ENCODE peak calls at places on chromosomes 16 and 17, in ten cellular contexts. C, U, N, F, K, E, X, A, T and H are unnamed samples.

GRCh38 chr16:87099001-87099740 is 218.0 kb downstream of the C16orf95 start:
- DNase-seq in C (no peak), U (peak), N (no peak), F (no peak), K (no peak), E (no peak), X (no peak), A (no peak), T (no peak), H (no peak)

GRCh38 chr17:82054351-82055022 is 2.8 kb downstream of the GPS1 start:
- DNase-seq in C (no peak), U (no peak), N (no peak), F (no peak), K (no peak), E (no peak), X (no peak), A (no peak), T (no peak), H (no peak)

GRCh38 chr17:79647456-79647915 is 36.6 kb upstream of the RBFOX3 start:
- DNase-seq in C (no peak), U (no peak), N (peak), F (peak), K (peak), E (no peak), X (no peak), A (peak), T (no peak), H (no peak)

GRCh38 chr17:57954421-57955182 is 610 bp downstream of the CUEDC1 start:
- DNase-seq in C (no peak), U (peak), N (peak), F (peak), K (no peak), E (no peak), X (peak), A (peak), T (no peak), H (no peak)

GRCh38 chr16:22250522-22250921 is 44.4 kb downstream of the EEF2K start:
- DNase-seq in C (no peak), U (no peak), N (no peak), F (no peak), K (no peak), E (no peak), X (peak), A (no peak), T (no peak), H (no peak)

GRCh38 chr17:39306028-39306427 is 80.3 kb upstream of the STAC2 start:
- DNase-seq in C (no peak), U (no peak), N (peak), F (no peak), K (no peak), E (no peak), X (no peak), A (no peak), T (no peak), H (no peak)

GRCh38 chr16:84485255-84486010 is 19.0 kb downstream of the MEAK7 start:
- DNase-seq in C (no peak), U (no peak), N (no peak), F (no peak), K (peak), E (no peak), X (no peak), A (peak), T (no peak), H (no peak)

GRCh38 chr17:694239-694638 is 20.4 kb downstream of the VPS53 start:
- DNase-seq in C (no peak), U (no peak), N (no peak), F (no peak), K (no peak), E (no peak), X (peak), A (no peak), T (no peak), H (no peak)

GRCh38 chr16:79612207-79612606 is 11.7 kb upstream of the MAF start:
- DNase-seq in C (no peak), U (no peak), N (no peak), F (no peak), K (no peak), E (no peak), X (no peak), A (no peak), T (no peak), H (no peak)

GRCh38 chr17:2691069-2691871 is 20.3 kb downstream of the CLUH start:
- DNase-seq in C (no peak), U (no peak), N (no peak), F (peak), K (peak), E (no peak), X (no peak), A (peak), T (no peak), H (no peak)

GRCh38 chr17:20706752-20707372 is 127.3 kb downstream of the CDRT15L2 start:
- DNase-seq in C (no peak), U (no peak), N (no peak), F (no peak), K (no peak), E (no peak), X (peak), A (no peak), T (no peak), H (no peak)

GRCh38 chr16:2596747-2597559 is 59.1 kb downstream of the PDPK1 start:
- DNase-seq in C (no peak), U (no peak), N (no peak), F (no peak), K (peak), E (no peak), X (no peak), A (peak), T (no peak), H (no peak)

GRCh38 chr16:11161974-11162373 is 94.0 kb downstream of the SOCS1 start:
- DNase-seq in C (no peak), U (no peak), N (no peak), F (no peak), K (no peak), E (no peak), X (no peak), A (no peak), T (no peak), H (no peak)

GRCh38 chr17:41547921-41548843 is 20.1 kb upstream of the KRT19 start:
- DNase-seq in C (peak), U (no peak), N (no peak), F (peak), K (peak), E (no peak), X (peak), A (peak), T (peak), H (peak)

GRCh38 chr17:48492401-48493298 is 38.2 kb downstream of the HOXB1 start:
- DNase-seq in C (peak), U (peak), N (peak), F (peak), K (peak), E (peak), X (peak), A (peak), T (peak), H (peak)

GRCh38 chr17:76537288-76537577 is 276 bp downstream of the CYGB start:
- DNase-seq in C (no peak), U (no peak), N (peak), F (no peak), K (no peak), E (no peak), X (no peak), A (peak), T (no peak), H (no peak)

GRCh38 chr16:80739523-80739922 is 64.9 kb downstream of the CDYL2 start:
- DNase-seq in C (no peak), U (no peak), N (no peak), F (peak), K (no peak), E (no peak), X (no peak), A (no peak), T (peak), H (no peak)

GRCh38 chr16:31148281-31148728 is 1.6 kb downstream of the PRSS36 start:
- DNase-seq in C (no peak), U (no peak), N (peak), F (no peak), K (no peak), E (no peak), X (no peak), A (no peak), T (no peak), H (no peak)

GRCh38 chr16:77373726-77374125 is 61.1 kb downstream of the ADAMTS18 start:
- DNase-seq in C (no peak), U (no peak), N (no peak), F (no peak), K (no peak), E (no peak), X (no peak), A (no peak), T (no peak), H (no peak)

GRCh38 chr17:14845562-14846335 is 419.4 kb downstream of the PMP22 start:
- DNase-seq in C (no peak), U (no peak), N (no peak), F (no peak), K (no peak), E (no peak), X (peak), A (no peak), T (no peak), H (no peak)

GRCh38 chr17:68910256-68910705 is 44.9 kb downstream of the ABCA8 start:
- DNase-seq in C (peak), U (no peak), N (no peak), F (peak), K (no peak), E (no peak), X (peak), A (no peak), T (no peak), H (no peak)